ENCODE peak calls at places on chromosomes 4 and X, in seven cellular contexts. One of them, this sample, is unnamed.

GRCh38 chrX:130413415-130413814 is 11.6 kb downstream of the RBMX2 start:
- DNase-seq in brain microvascular endothelial cell: no peak
- DNase-seq in lung: no peak
- DNase-seq in tibial artery: peak; percentile 20
- DNase-seq in upper lobe of right lung: no peak
- DNase-seq in A549: no peak
- DNase-seq in GM12864: no peak
- DNase-seq in this sample: no peak

GRCh38 chr4:90317785-90318184 is 190.6 kb downstream of the CCSER1 start:
- DNase-seq in brain microvascular endothelial cell: peak; percentile 72
- DNase-seq in lung: no peak
- DNase-seq in tibial artery: no peak
- DNase-seq in upper lobe of right lung: no peak
- DNase-seq in A549: no peak
- DNase-seq in GM12864: no peak
- DNase-seq in this sample: no peak

GRCh38 chrX:53714580-53715335 is 28.2 kb upstream of the HUWE1 start:
- DNase-seq in brain microvascular endothelial cell: peak; percentile 16
- DNase-seq in lung: peak; percentile 45
- DNase-seq in tibial artery: no peak
- DNase-seq in upper lobe of right lung: peak; percentile 68
- DNase-seq in A549: no peak
- DNase-seq in GM12864: peak; percentile 80
- DNase-seq in this sample: peak; percentile 89

GRCh38 chrX:150361777-150362351 is 1.3 kb upstream of the MAMLD1 start:
- DNase-seq in brain microvascular endothelial cell: no peak
- DNase-seq in lung: peak; percentile 25
- DNase-seq in tibial artery: no peak
- DNase-seq in upper lobe of right lung: no peak
- DNase-seq in A549: no peak
- DNase-seq in GM12864: no peak
- DNase-seq in this sample: no peak

GRCh38 chr4:98754736-98755135 is 96.3 kb upstream of the TSPAN5 start:
- DNase-seq in brain microvascular endothelial cell: no peak
- DNase-seq in lung: no peak
- DNase-seq in tibial artery: no peak
- DNase-seq in upper lobe of right lung: no peak
- DNase-seq in A549: no peak
- DNase-seq in GM12864: no peak
- DNase-seq in this sample: no peak

GRCh38 chrX:16931371-16931770 is 15.1 kb upstream of the REPS2 start:
- DNase-seq in brain microvascular endothelial cell: no peak
- DNase-seq in lung: no peak
- DNase-seq in tibial artery: no peak
- DNase-seq in upper lobe of right lung: no peak
- DNase-seq in A549: no peak
- DNase-seq in GM12864: no peak
- DNase-seq in this sample: no peak

GRCh38 chr4:172686021-172686420 is 482.6 kb upstream of the GALNT7 start:
- DNase-seq in brain microvascular endothelial cell: no peak
- DNase-seq in lung: no peak
- DNase-seq in tibial artery: no peak
- DNase-seq in upper lobe of right lung: no peak
- DNase-seq in A549: no peak
- DNase-seq in GM12864: no peak
- DNase-seq in this sample: no peak

GRCh38 chrX:40773809-40774208 is 38.5 kb upstream of the MED14 start:
- DNase-seq in brain microvascular endothelial cell: peak; percentile 47
- DNase-seq in lung: no peak
- DNase-seq in tibial artery: no peak
- DNase-seq in upper lobe of right lung: no peak
- DNase-seq in A549: no peak
- DNase-seq in GM12864: no peak
- DNase-seq in this sample: no peak

GRCh38 chr4:89216422-89216821 is 91.2 kb downstream of the GPRIN3 start:
- DNase-seq in brain microvascular endothelial cell: no peak
- DNase-seq in lung: no peak
- DNase-seq in tibial artery: no peak
- DNase-seq in upper lobe of right lung: no peak
- DNase-seq in A549: no peak
- DNase-seq in GM12864: no peak
- DNase-seq in this sample: no peak

GRCh38 chr4:140266958-140267568 is 106.4 kb upstream of the SCOC start:
- DNase-seq in brain microvascular endothelial cell: peak; percentile 86
- DNase-seq in lung: no peak
- DNase-seq in tibial artery: no peak
- DNase-seq in upper lobe of right lung: no peak
- DNase-seq in A549: no peak
- DNase-seq in GM12864: no peak
- DNase-seq in this sample: no peak

GRCh38 chr4:174764105-174764729 is 64.8 kb downstream of the GLRA3 start:
- DNase-seq in brain microvascular endothelial cell: no peak
- DNase-seq in lung: no peak
- DNase-seq in tibial artery: no peak
- DNase-seq in upper lobe of right lung: no peak
- DNase-seq in A549: peak; percentile 19
- DNase-seq in GM12864: peak; percentile 18
- DNase-seq in this sample: peak; percentile 48

GRCh38 chr4:53654300-53654758 is 63.0 kb upstream of the LNX1 start:
- DNase-seq in brain microvascular endothelial cell: no peak
- DNase-seq in lung: no peak
- DNase-seq in tibial artery: no peak
- DNase-seq in upper lobe of right lung: no peak
- DNase-seq in A549: no peak
- DNase-seq in GM12864: no peak
- DNase-seq in this sample: peak; percentile 67

GRCh38 chr4:3418029-3418762 is 23.6 kb upstream of the HGFAC start:
- DNase-seq in brain microvascular endothelial cell: no peak
- DNase-seq in lung: no peak
- DNase-seq in tibial artery: no peak
- DNase-seq in upper lobe of right lung: peak; percentile 52
- DNase-seq in A549: no peak
- DNase-seq in GM12864: no peak
- DNase-seq in this sample: no peak

GRCh38 chr4:87540176-87541058 is 11.2 kb upstream of the SPARCL1 start:
- DNase-seq in brain microvascular endothelial cell: no peak
- DNase-seq in lung: no peak
- DNase-seq in tibial artery: peak; percentile 70
- DNase-seq in upper lobe of right lung: no peak
- DNase-seq in A549: no peak
- DNase-seq in GM12864: no peak
- DNase-seq in this sample: no peak

DNA sequence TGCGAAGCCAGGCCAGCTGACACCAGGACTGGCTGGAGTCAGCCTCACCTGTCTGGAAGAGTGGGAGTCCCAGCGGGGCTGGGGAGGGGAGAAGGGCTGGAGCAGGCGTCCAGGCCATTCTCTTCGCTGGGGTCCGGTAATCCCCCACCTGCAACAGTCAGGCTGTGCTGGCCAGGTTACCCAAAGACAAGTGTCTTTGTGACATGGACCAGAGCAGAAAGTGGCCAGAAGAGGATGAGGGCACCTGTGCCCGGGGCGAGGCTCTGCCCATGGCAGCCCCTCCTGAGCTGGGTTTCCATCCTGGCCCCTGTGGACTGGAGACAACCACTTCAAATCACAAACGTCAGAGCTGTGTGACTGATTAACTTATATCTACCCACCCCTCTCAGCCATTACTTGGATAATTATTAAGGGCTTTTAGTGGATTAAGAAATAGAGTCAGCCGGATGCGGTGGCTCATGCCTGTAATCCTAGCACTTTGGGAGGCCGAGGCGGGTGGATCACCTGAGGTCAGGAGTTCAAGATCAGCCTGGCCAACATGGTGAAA is 1.6 kb upstream of the FAM53A start:
- DNase-seq in brain microvascular endothelial cell: no peak
- DNase-seq in lung: no peak
- DNase-seq in tibial artery: no peak
- DNase-seq in upper lobe of right lung: no peak
- DNase-seq in A549: no peak
- DNase-seq in GM12864: no peak
- DNase-seq in this sample: no peak
- H3K4me3 ChIP-seq in brain microvascular endothelial cell: no peak overlapping the region
- H3K4me3 ChIP-seq in lung: no peak overlapping the region
- H3K4me3 ChIP-seq in tibial artery: no peak overlapping the region
- H3K4me3 ChIP-seq in upper lobe of right lung: no peak overlapping the region
- H3K4me3 ChIP-seq in A549: no peak overlapping the region
- H3K4me3 ChIP-seq in GM12864: no peak overlapping the region
- H3K4me3 ChIP-seq in this sample: no peak overlapping the region

GRCh38 chr4:21134994-21135393 is 434.7 kb downstream of the PACRGL start:
- DNase-seq in brain microvascular endothelial cell: no peak
- DNase-seq in lung: no peak
- DNase-seq in tibial artery: no peak
- DNase-seq in upper lobe of right lung: no peak
- DNase-seq in A549: no peak
- DNase-seq in GM12864: no peak
- DNase-seq in this sample: peak; percentile 5
- TF ChIP-seq CTCF in brain microvascular endothelial cell: peak; percentile 20
- TF ChIP-seq CTCF in lung: no peak
- TF ChIP-seq CTCF in tibial artery: no peak
- TF ChIP-seq CTCF in upper lobe of right lung: peak; percentile 21
- TF ChIP-seq CTCF in A549: no peak
- TF ChIP-seq CTCF in GM12864: no peak
- TF ChIP-seq CTCF in this sample: peak; percentile 1

DNA sequence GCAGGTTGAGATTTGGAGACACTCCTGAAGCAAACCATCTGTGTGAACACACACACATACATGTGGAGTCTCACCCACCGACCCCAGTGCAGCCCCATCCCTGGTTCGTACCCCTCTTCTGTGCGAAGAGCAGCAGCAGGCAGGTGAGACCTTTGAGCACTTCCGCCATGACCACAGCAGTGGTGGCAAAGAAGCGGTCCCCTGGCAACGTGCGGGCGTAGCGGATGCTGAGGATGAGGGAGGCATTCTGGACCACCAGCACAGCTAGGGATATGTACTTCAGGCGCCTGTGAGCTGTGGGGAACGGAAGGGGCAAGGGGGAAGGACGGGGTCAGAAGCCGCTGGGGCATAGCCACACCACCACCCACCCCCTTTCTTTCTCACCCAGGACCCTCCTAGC is 1.7 kb downstream of the SLC35A2 start:
- DNase-seq in brain microvascular endothelial cell: no peak
- DNase-seq in lung: no peak
- DNase-seq in tibial artery: no peak
- DNase-seq in upper lobe of right lung: no peak
- DNase-seq in A549: no peak
- DNase-seq in GM12864: no peak
- DNase-seq in this sample: no peak
- H3K4me3 ChIP-seq in brain microvascular endothelial cell: no peak overlapping the region
- H3K4me3 ChIP-seq in lung: no peak overlapping the region
- H3K4me3 ChIP-seq in tibial artery: no peak overlapping the region
- H3K4me3 ChIP-seq in upper lobe of right lung: no peak overlapping the region
- H3K4me3 ChIP-seq in A549: no peak overlapping the region
- H3K4me3 ChIP-seq in GM12864: no peak overlapping the region
- H3K4me3 ChIP-seq in this sample: no peak overlapping the region

GRCh38 chrX:63275127-63275526 is 76.0 kb downstream of the SPIN4 start:
- DNase-seq in brain microvascular endothelial cell: peak; percentile 27
- DNase-seq in lung: peak; percentile 51
- DNase-seq in tibial artery: no peak
- DNase-seq in upper lobe of right lung: no peak
- DNase-seq in A549: peak; percentile 5
- DNase-seq in GM12864: no peak
- DNase-seq in this sample: peak; percentile 34
- TF ChIP-seq CTCF in brain microvascular endothelial cell: peak; percentile 58
- TF ChIP-seq CTCF in lung: peak; percentile 22
- TF ChIP-seq CTCF in tibial artery: no peak
- TF ChIP-seq CTCF in upper lobe of right lung: peak; percentile 73
- TF ChIP-seq CTCF in A549: peak; percentile 18
- TF ChIP-seq CTCF in GM12864: peak; percentile 61
- TF ChIP-seq CTCF in this sample: peak; percentile 61

GRCh38 chrX:153739754-153740486 is 15.3 kb downstream of the ABCD1 start:
- DNase-seq in brain microvascular endothelial cell: no peak
- DNase-seq in lung: no peak
- DNase-seq in tibial artery: no peak
- DNase-seq in upper lobe of right lung: no peak
- DNase-seq in A549: no peak
- DNase-seq in GM12864: no peak
- DNase-seq in this sample: no peak

GRCh38 chrX:153746359-153746758 is 17.7 kb upstream of the PLXNB3 start:
- DNase-seq in brain microvascular endothelial cell: no peak
- DNase-seq in lung: no peak
- DNase-seq in tibial artery: no peak
- DNase-seq in upper lobe of right lung: no peak
- DNase-seq in A549: no peak
- DNase-seq in GM12864: no peak
- DNase-seq in this sample: no peak

GRCh38 chrX:153741446-153741845 is 16.8 kb downstream of the ABCD1 start:
- DNase-seq in brain microvascular endothelial cell: no peak
- DNase-seq in lung: no peak
- DNase-seq in tibial artery: no peak
- DNase-seq in upper lobe of right lung: no peak
- DNase-seq in A549: no peak
- DNase-seq in GM12864: no peak
- DNase-seq in this sample: no peak

GRCh38 chrX:153740631-153741222 is 16.1 kb downstream of the ABCD1 start:
- DNase-seq in brain microvascular endothelial cell: no peak
- DNase-seq in lung: no peak
- DNase-seq in tibial artery: no peak
- DNase-seq in upper lobe of right lung: no peak
- DNase-seq in A549: no peak
- DNase-seq in GM12864: no peak
- DNase-seq in this sample: no peak

DNA sequence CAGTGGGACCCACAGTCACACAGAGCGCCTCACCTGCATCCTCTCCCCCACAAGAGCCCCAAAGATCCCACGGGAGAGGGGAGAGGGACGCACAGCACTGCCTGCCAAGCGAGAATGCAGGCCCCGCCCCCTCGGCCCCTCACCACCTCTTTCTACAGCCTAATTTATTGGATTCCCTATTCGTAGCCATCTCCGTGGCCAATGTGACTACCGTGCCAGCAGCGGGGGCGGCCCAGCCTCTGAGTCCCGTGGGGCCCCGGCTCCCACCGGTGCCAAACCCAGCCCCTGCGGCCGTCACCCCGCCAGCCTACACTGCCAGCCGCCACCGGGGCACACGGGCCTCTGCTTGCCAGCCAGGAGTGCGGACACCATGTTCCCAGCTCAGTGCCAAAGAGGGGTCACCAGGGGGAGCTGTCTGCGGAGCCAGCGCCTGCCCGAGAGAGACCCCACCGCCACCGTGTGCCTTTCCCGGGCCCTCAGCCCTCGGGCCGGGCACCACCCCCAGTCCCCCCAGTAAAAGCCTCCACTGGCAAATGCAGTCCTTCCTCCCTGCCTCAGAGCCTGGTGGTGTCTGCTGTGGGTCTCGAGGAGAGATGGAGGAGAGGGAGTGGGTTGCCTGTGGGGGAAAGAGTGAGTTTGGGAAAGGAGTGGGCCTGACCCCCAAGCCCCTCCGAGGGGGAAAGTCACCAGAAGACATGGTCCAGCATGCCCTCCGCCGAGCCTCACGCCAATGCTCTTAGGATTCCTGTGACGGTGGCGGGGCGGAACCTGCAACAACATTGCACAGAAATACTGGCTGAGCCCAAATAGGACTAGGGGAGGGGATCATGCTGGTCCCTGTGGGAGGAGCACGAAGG is 19.6 kb upstream of the PLXNB3 start:
- DNase-seq in brain microvascular endothelial cell: no peak
- DNase-seq in lung: no peak
- DNase-seq in tibial artery: no peak
- DNase-seq in upper lobe of right lung: no peak
- DNase-seq in A549: no peak
- DNase-seq in GM12864: no peak
- DNase-seq in this sample: no peak
- H3K4me3 ChIP-seq in brain microvascular endothelial cell: no peak overlapping the region
- H3K4me3 ChIP-seq in lung: no peak overlapping the region
- H3K4me3 ChIP-seq in tibial artery: peak overlapping the region; percentile 40
- H3K4me3 ChIP-seq in upper lobe of right lung: peak overlapping the region; percentile 14
- H3K4me3 ChIP-seq in A549: no peak overlapping the region
- H3K4me3 ChIP-seq in GM12864: no peak overlapping the region
- H3K4me3 ChIP-seq in this sample: no peak overlapping the region

GRCh38 chr4:112942077-112942476 is 107.4 kb upstream of the ANK2 start:
- DNase-seq in brain microvascular endothelial cell: no peak
- DNase-seq in lung: no peak
- DNase-seq in tibial artery: no peak
- DNase-seq in upper lobe of right lung: no peak
- DNase-seq in A549: no peak
- DNase-seq in GM12864: no peak
- DNase-seq in this sample: no peak
- TF ChIP-seq CTCF in brain microvascular endothelial cell: peak; percentile 9
- TF ChIP-seq CTCF in lung: no peak
- TF ChIP-seq CTCF in tibial artery: no peak
- TF ChIP-seq CTCF in upper lobe of right lung: no peak
- TF ChIP-seq CTCF in A549: no peak
- TF ChIP-seq CTCF in GM12864: no peak
- TF ChIP-seq CTCF in this sample: no peak

This sample was measured in GM12865.